ENCODE peak calls at places on chromosomes 4 and X, in eight cellular contexts. One of them, this sample, is unnamed.

GRCh38 chr4:71270901-71271300 is 67.9 kb upstream of the SLC4A4 start:
- DNase-seq in IMR-90: peak; percentile 45
- DNase-seq in suprapubic skin: no peak
- DNase-seq in stomach: peak; percentile 33
- DNase-seq in uterus: no peak
- DNase-seq in body of pancreas: peak; percentile 30
- DNase-seq in heart left ventricle: no peak
- DNase-seq in spleen: no peak
- DNase-seq in this sample: no peak

GRCh38 chr4:156346959-156347385 is 393.3 kb upstream of the CTSO start:
- DNase-seq in IMR-90: no peak
- DNase-seq in heart left ventricle: no peak
- DNase-seq in suprapubic skin: no peak
- DNase-seq in stomach: no peak
- DNase-seq in uterus: no peak
- DNase-seq in spleen: no peak
- DNase-seq in body of pancreas: no peak
- DNase-seq in this sample: no peak

GRCh38 chrX:149374751-149375150 is 130.4 kb downstream of the IDS start:
- DNase-seq in suprapubic skin: no peak
- DNase-seq in IMR-90: no peak
- DNase-seq in uterus: no peak
- DNase-seq in body of pancreas: no peak
- DNase-seq in stomach: no peak
- DNase-seq in spleen: no peak
- DNase-seq in heart left ventricle: no peak
- DNase-seq in this sample: no peak

GRCh38 chr4:87128006-87128705 is 92.3 kb downstream of the KLHL8 start:
- DNase-seq in spleen: no peak
- DNase-seq in body of pancreas: no peak
- DNase-seq in suprapubic skin: no peak
- DNase-seq in uterus: no peak
- DNase-seq in stomach: no peak
- DNase-seq in IMR-90: peak; percentile 26
- DNase-seq in heart left ventricle: no peak
- DNase-seq in this sample: no peak

GRCh38 chrX:138034136-138034535 is 468.2 kb downstream of the ZIC3 start:
- DNase-seq in suprapubic skin: no peak
- DNase-seq in uterus: no peak
- DNase-seq in heart left ventricle: no peak
- DNase-seq in body of pancreas: no peak
- DNase-seq in spleen: no peak
- DNase-seq in stomach: no peak
- DNase-seq in IMR-90: no peak
- DNase-seq in this sample: no peak

GRCh38 chr4:137610960-137611359 is 78.7 kb upstream of the PCDH18 start:
- DNase-seq in IMR-90: peak; percentile 19
- DNase-seq in suprapubic skin: no peak
- DNase-seq in spleen: no peak
- DNase-seq in stomach: no peak
- DNase-seq in heart left ventricle: no peak
- DNase-seq in uterus: no peak
- DNase-seq in body of pancreas: no peak
- DNase-seq in this sample: no peak

GRCh38 chr4:182354867-182355266 is 111.7 kb downstream of the TENM3 start:
- DNase-seq in heart left ventricle: no peak
- DNase-seq in uterus: no peak
- DNase-seq in suprapubic skin: no peak
- DNase-seq in body of pancreas: no peak
- DNase-seq in stomach: no peak
- DNase-seq in IMR-90: peak; percentile 16
- DNase-seq in spleen: no peak
- DNase-seq in this sample: no peak

GRCh38 chrX:18946157-18946556 is 37.8 kb downstream of the PHKA2 start:
- DNase-seq in suprapubic skin: no peak
- DNase-seq in heart left ventricle: no peak
- DNase-seq in spleen: no peak
- DNase-seq in stomach: no peak
- DNase-seq in body of pancreas: no peak
- DNase-seq in IMR-90: peak; percentile 6
- DNase-seq in uterus: no peak
- DNase-seq in this sample: no peak

DNA sequence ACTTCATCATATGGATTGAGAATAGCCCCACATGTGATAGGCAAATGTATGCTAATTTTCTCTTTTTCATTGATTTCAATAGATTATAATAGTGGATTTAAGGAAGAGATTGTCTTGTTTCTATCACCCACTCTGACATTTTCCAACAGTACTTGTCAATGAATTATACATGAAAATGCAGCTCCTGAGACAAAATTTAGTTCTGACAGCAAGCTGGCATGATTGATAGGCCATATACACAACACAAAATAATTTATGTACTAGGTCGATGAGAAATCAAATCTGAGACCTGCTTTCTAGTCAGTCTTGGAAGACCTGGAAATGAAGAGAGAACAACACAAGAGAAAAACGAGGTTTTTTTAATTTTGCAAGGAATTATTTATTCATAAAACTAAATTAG is 118.0 kb upstream of the MYOZ2 start:
- DNase-seq in suprapubic skin: no peak
- DNase-seq in uterus: no peak
- DNase-seq in body of pancreas: no peak
- DNase-seq in heart left ventricle: no peak
- DNase-seq in IMR-90: no peak
- DNase-seq in spleen: no peak
- DNase-seq in stomach: no peak
- DNase-seq in this sample: no peak
- H3K36me3 ChIP-seq in suprapubic skin: no peaks in the 10 kb centered on the region
- H3K36me3 ChIP-seq in uterus: no peaks in the 10 kb centered on the region
- H3K36me3 ChIP-seq in body of pancreas: no peaks in the 10 kb centered on the region
- H3K36me3 ChIP-seq in heart left ventricle: no peaks in the 10 kb centered on the region
- H3K36me3 ChIP-seq in IMR-90: no peaks in the 10 kb centered on the region
- H3K36me3 ChIP-seq in spleen: no peaks in the 10 kb centered on the region
- H3K36me3 ChIP-seq in stomach: no peaks in the 10 kb centered on the region
- H3K36me3 ChIP-seq in this sample: no peaks in the 10 kb centered on the region

GRCh38 chrX:46545111-46546005 is at the start of gene ZNF674:
- DNase-seq in stomach: peak; percentile 93
- DNase-seq in spleen: peak; percentile 97
- DNase-seq in IMR-90: peak; percentile 93
- DNase-seq in uterus: peak; percentile 91
- DNase-seq in heart left ventricle: peak; percentile 91
- DNase-seq in suprapubic skin: peak; percentile 93
- DNase-seq in body of pancreas: peak; percentile 92
- DNase-seq in this sample: no peak
- TF ChIP-seq POLR2A in stomach: no peak
- TF ChIP-seq POLR2A in spleen: peak; percentile 36
- TF ChIP-seq POLR2A in IMR-90: peak; percentile 88
- TF ChIP-seq POLR2A in uterus: peak; percentile 57
- TF ChIP-seq POLR2A in heart left ventricle: no peak
- TF ChIP-seq POLR2A in suprapubic skin: peak; percentile 57
- TF ChIP-seq POLR2A in body of pancreas: peak; percentile 27
- TF ChIP-seq POLR2A in this sample: no peak

DNA sequence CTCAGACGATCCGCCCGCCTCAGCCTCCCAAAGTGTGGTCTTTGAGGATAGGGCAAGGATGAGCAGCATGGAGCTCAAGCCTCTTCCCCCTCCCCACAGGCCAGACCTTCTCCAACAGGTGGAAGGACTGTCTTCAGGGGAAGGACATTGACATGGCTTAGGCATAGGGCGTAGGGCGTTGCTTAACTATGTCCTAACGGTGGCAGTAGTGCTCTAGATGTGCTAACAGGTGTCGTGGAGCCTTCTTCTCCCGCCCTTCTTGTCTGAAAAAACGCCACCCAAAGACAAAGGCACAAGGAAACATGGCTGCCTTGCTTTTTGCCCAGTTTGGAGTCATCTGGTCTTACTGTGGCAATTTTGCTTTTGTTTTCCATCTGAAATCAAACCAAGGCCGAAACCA is 219.8 kb downstream of the OR13H1 start:
- DNase-seq in heart left ventricle: no peak
- DNase-seq in IMR-90: peak; percentile 85
- DNase-seq in spleen: peak; percentile 79
- DNase-seq in stomach: peak; percentile 85
- DNase-seq in body of pancreas: no peak
- DNase-seq in suprapubic skin: peak; percentile 80
- DNase-seq in uterus: peak; percentile 82
- DNase-seq in this sample: peak; percentile 90
- H3K36me3 ChIP-seq in heart left ventricle: no peaks in the 10 kb centered on the region
- H3K36me3 ChIP-seq in IMR-90: no peaks in the 10 kb centered on the region
- H3K36me3 ChIP-seq in spleen: no peaks in the 10 kb centered on the region
- H3K36me3 ChIP-seq in stomach: no peaks in the 10 kb centered on the region
- H3K36me3 ChIP-seq in body of pancreas: no peaks in the 10 kb centered on the region
- H3K36me3 ChIP-seq in suprapubic skin: no peaks in the 10 kb centered on the region
- H3K36me3 ChIP-seq in uterus: no peaks in the 10 kb centered on the region
- H3K36me3 ChIP-seq in this sample: no peaks in the 10 kb centered on the region

GRCh38 chr4:1012031-1012739 is 759 bp downstream of the FGFRL1 start:
- DNase-seq in IMR-90: no peak
- DNase-seq in body of pancreas: peak; percentile 56
- DNase-seq in uterus: peak; percentile 46
- DNase-seq in suprapubic skin: no peak
- DNase-seq in stomach: peak; percentile 78
- DNase-seq in spleen: peak; percentile 87
- DNase-seq in heart left ventricle: no peak
- DNase-seq in this sample: no peak
- TF ChIP-seq POLR2A in IMR-90: no peak
- TF ChIP-seq POLR2A in body of pancreas: no peak
- TF ChIP-seq POLR2A in uterus: no peak
- TF ChIP-seq POLR2A in suprapubic skin: no peak
- TF ChIP-seq POLR2A in stomach: no peak
- TF ChIP-seq POLR2A in spleen: no peak
- TF ChIP-seq POLR2A in heart left ventricle: no peak
- TF ChIP-seq POLR2A in this sample: no peak

DNA sequence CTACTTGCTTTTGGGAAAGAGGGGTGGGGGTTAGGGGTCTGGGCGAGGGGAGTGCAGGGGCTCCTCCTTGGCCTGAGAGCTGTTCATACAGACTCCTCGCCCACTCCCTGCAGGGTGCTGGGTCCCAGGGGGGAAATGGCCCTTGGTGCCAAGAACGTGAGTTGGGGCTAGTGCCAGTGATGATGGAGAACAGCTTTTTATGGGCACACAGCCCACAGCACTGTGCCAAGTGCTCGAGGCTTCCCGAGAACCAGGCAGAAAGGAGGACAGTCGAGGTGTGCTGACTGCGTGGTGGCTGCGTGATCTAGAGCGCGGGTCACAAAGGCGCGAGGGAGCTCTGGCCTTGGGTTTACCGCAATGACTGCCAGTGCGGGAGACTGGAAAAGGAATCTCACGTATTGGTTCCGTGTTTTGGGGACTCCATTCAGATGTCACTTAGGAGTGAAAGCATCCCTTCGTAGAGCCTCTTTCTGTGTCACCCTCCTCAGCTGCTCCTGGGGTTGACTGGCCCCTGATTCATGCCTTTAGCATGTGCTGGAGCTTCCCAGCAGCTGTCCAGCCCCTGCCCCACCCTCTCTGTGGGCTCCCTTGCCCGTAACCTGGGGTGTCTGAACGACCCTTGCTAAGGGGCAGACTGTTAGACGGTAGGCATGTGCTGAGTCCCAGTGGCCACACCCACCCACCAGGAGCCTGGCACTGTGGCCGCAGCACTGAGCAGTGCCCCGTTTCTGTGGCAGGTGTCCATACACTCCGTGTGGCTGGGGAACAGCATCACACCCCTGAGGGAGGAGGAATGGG is 20.9 kb upstream of the MSANTD1 start:
- DNase-seq in stomach: no peak
- DNase-seq in spleen: no peak
- DNase-seq in heart left ventricle: peak; percentile 39
- DNase-seq in IMR-90: peak; percentile 21
- DNase-seq in suprapubic skin: no peak
- DNase-seq in body of pancreas: no peak
- DNase-seq in uterus: no peak
- DNase-seq in this sample: no peak
- H3K36me3 ChIP-seq in stomach: peaks cover 75% of the 10 kb centered on the region
- H3K36me3 ChIP-seq in spleen: peaks cover 96% of the 10 kb centered on the region
- H3K36me3 ChIP-seq in heart left ventricle: peaks cover 79% of the 10 kb centered on the region
- H3K36me3 ChIP-seq in IMR-90: peaks cover 60% of the 10 kb centered on the region
- H3K36me3 ChIP-seq in suprapubic skin: peaks cover 94% of the 10 kb centered on the region
- H3K36me3 ChIP-seq in body of pancreas: peaks cover 50% of the 10 kb centered on the region
- H3K36me3 ChIP-seq in uterus: no peaks in the 10 kb centered on the region
- H3K36me3 ChIP-seq in this sample: peaks cover 71% of the 10 kb centered on the region

DNA sequence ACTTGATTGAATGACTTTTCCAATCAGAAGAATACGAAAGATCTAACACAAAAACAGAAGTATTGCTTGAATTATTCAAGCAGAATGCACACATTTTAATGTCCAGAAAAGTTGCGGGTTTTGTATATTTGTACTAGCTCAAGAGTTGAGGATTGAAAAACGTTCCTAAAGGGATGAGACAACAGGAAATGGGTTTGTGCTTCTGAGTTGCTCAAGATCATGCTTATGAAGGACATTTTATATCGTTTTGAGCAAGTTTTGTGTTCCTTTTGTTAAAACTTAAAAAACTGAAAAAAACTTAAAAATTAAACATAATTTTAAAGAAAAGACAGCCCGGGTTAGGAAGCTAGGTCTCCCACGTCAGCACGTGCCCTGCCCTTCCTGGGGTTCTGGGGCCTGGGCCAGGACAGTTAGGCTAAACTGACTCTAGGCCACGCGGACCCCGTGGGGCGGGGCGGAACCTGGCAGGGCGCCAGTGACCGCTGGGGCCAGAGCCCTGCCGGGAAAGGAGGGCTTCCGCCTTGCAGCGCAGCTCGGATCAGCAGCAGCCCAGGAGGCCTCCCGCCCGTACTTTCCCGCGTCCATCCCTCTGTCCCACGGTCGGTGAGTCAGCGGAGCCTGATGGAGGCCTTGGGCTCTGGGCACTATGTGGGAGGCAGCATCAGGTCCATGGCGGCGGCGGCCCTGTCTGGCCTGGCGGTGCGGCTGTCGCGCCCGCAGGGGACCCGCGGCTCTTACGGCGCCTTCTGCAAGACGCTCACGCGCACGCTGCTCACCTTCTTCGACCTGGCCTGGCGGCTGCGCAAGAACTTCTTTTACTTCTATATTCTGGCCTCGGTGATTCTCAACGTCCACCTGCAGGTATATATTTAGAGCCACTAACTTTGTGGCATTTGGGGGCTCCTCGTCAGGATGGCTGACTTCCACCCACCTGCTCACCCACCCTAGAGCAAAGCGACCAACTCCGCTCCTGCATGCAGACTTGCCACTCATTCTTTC is at the start of gene SMIM10:
- DNase-seq in uterus: peak; percentile 75
- DNase-seq in body of pancreas: peak; percentile 56
- DNase-seq in IMR-90: peak; percentile 79
- DNase-seq in suprapubic skin: peak; percentile 80
- DNase-seq in heart left ventricle: peak; percentile 82
- DNase-seq in spleen: peak; percentile 89
- DNase-seq in stomach: peak; percentile 55
- DNase-seq in this sample: no peak
- TF ChIP-seq POLR2A in uterus: no peak
- TF ChIP-seq POLR2A in body of pancreas: no peak
- TF ChIP-seq POLR2A in IMR-90: no peak
- TF ChIP-seq POLR2A in suprapubic skin: no peak
- TF ChIP-seq POLR2A in heart left ventricle: no peak
- TF ChIP-seq POLR2A in spleen: no peak
- TF ChIP-seq POLR2A in stomach: no peak
- TF ChIP-seq POLR2A in this sample: no peak